ENCODE peak calls at places on chromosomes 11 and 22, in four cellular contexts. One of them, this sample, is unnamed.

GRCh38 chr11:29217901-29218300 is 798.9 kb downstream of the KCNA4 start:
- DNase-seq in GM10248: no peak
- DNase-seq in WTC11: no peak
- DNase-seq in A549: no peak
- DNase-seq in this sample: no peak

GRCh38 chr22:40193429-40194421 is 16.0 kb downstream of the TNRC6B start:
- DNase-seq in A549: peak
- DNase-seq in WTC11: peak
- DNase-seq in GM10248: no peak
- DNase-seq in this sample: no peak

GRCh38 chr11:122422707-122423106 is 232.8 kb upstream of the UBASH3B start:
- DNase-seq in WTC11: no peak
- DNase-seq in GM10248: no peak
- DNase-seq in A549: peak
- DNase-seq in this sample: no peak

GRCh38 chr11:8871283-8871775 is 39.7 kb upstream of the AKIP1 start:
- DNase-seq in WTC11: peak
- DNase-seq in GM10248: no peak
- DNase-seq in A549: peak
- DNase-seq in this sample: no peak

GRCh38 chr11:75469785-75470405 is 36.9 kb upstream of the KLHL35 start:
- DNase-seq in WTC11: no peak
- DNase-seq in GM10248: no peak
- DNase-seq in A549: no peak
- DNase-seq in this sample: no peak

GRCh38 chr11:33552756-33553155 is 147.9 kb downstream of the C11orf91 start:
- DNase-seq in A549: no peak
- DNase-seq in WTC11: no peak
- DNase-seq in GM10248: no peak
- DNase-seq in this sample: no peak

GRCh38 chr11:117384045-117384444 is 56.4 kb downstream of the CEP164 start:
- DNase-seq in A549: peak
- DNase-seq in WTC11: no peak
- DNase-seq in GM10248: no peak
- DNase-seq in this sample: no peak

GRCh38 chr11:120599816-120600420 is 88.4 kb downstream of the GRIK4 start:
- DNase-seq in WTC11: no peak
- DNase-seq in A549: no peak
- DNase-seq in GM10248: no peak
- DNase-seq in this sample: no peak

GRCh38 chr11:128407962-128408361 is 179.4 kb downstream of the ETS1 start:
- DNase-seq in GM10248: no peak
- DNase-seq in WTC11: no peak
- DNase-seq in A549: no peak
- DNase-seq in this sample: no peak

GRCh38 chr11:73189315-73189714 is 28.8 kb upstream of the P2RY2 start:
- DNase-seq in WTC11: no peak
- DNase-seq in GM10248: peak
- DNase-seq in A549: no peak
- DNase-seq in this sample: no peak

GRCh38 chr22:29268511-29269229 is 602 bp downstream of the EWSR1 start:
- DNase-seq in WTC11: peak
- DNase-seq in A549: peak
- DNase-seq in GM10248: no peak
- DNase-seq in this sample: no peak

GRCh38 chr22:36329217-36330078 is 58.3 kb downstream of the MYH9 start:
- DNase-seq in A549: peak
- DNase-seq in GM10248: no peak
- DNase-seq in WTC11: peak
- DNase-seq in this sample: peak

GRCh38 chr11:100151944-100152343 is 535.1 kb upstream of the ARHGAP42 start:
- DNase-seq in WTC11: no peak
- DNase-seq in GM10248: no peak
- DNase-seq in A549: peak
- DNase-seq in this sample: no peak

GRCh38 chr22:39362271-39362670 is 12.5 kb downstream of the SYNGR1 start:
- DNase-seq in A549: no peak
- DNase-seq in WTC11: no peak
- DNase-seq in GM10248: no peak
- DNase-seq in this sample: no peak

GRCh38 chr22:35212020-35212419 is 45.3 kb upstream of the HMGXB4 start:
- DNase-seq in GM10248: no peak
- DNase-seq in A549: no peak
- DNase-seq in WTC11: no peak
- DNase-seq in this sample: no peak

GRCh38 chr11:115257286-115258077 is 246.7 kb downstream of the CADM1 start:
- DNase-seq in GM10248: no peak
- DNase-seq in A549: no peak
- DNase-seq in WTC11: peak
- DNase-seq in this sample: no peak

GRCh38 chr22:45503071-45503815 is 560 bp downstream of the FBLN1 start:
- DNase-seq in A549: no peak
- DNase-seq in GM10248: peak
- DNase-seq in WTC11: peak
- DNase-seq in this sample: no peak

GRCh38 chr11:60950933-60951610 is 904 bp downstream of the SLC15A3 start:
- DNase-seq in A549: no peak
- DNase-seq in GM10248: no peak
- DNase-seq in WTC11: peak
- DNase-seq in this sample: no peak

GRCh38 chr11:61011950-61012830 is 40.7 kb downstream of the CD6 start:
- DNase-seq in A549: no peak
- DNase-seq in GM10248: no peak
- DNase-seq in WTC11: no peak
- DNase-seq in this sample: no peak

GRCh38 chr22:45055936-45056335 is 46.1 kb upstream of the PHF21B start:
- DNase-seq in A549: no peak
- DNase-seq in GM10248: no peak
- DNase-seq in WTC11: no peak
- DNase-seq in this sample: no peak

GRCh38 chr22:20437253-20438065 is at the start of gene SCARF2:
- DNase-seq in A549: no peak
- DNase-seq in WTC11: peak
- DNase-seq in GM10248: peak
- DNase-seq in this sample: no peak

GRCh38 chr22:23431337-23432072 is 148.6 kb downstream of the IGLL1 start:
- DNase-seq in WTC11: no peak
- DNase-seq in A549: peak
- DNase-seq in GM10248: no peak
- DNase-seq in this sample: no peak

GRCh38 chr11:62588966-62589637 is 2.2 kb downstream of the TUT1 start:
- DNase-seq in WTC11: no peak
- DNase-seq in A549: no peak
- DNase-seq in GM10248: no peak
- DNase-seq in this sample: peak

GRCh38 chr11:90468923-90469322 is 246.1 kb upstream of the CHORDC1 start:
- DNase-seq in WTC11: no peak
- DNase-seq in A549: peak
- DNase-seq in GM10248: no peak
- DNase-seq in this sample: no peak

GRCh38 chr22:50186789-50187523 is 1.2 kb downstream of the TRABD start:
- DNase-seq in A549: no peak
- DNase-seq in GM10248: no peak
- DNase-seq in WTC11: no peak
- DNase-seq in this sample: no peak

GRCh38 chr22:17810570-17811116 is 36.4 kb upstream of the BID start:
- DNase-seq in A549: no peak
- DNase-seq in WTC11: no peak
- DNase-seq in GM10248: no peak
- DNase-seq in this sample: no peak

GRCh38 chr11:128473631-128474030 is 113.7 kb downstream of the ETS1 start:
- DNase-seq in GM10248: no peak
- DNase-seq in WTC11: no peak
- DNase-seq in A549: no peak
- DNase-seq in this sample: no peak

GRCh38 chr11:11157201-11157600 is 195.8 kb downstream of the CSNK2A3 start:
- DNase-seq in A549: peak
- DNase-seq in WTC11: peak
- DNase-seq in GM10248: no peak
- DNase-seq in this sample: peak

GRCh38 chr11:133526790-133527189 is 5.5 kb downstream of the OPCML start:
- DNase-seq in WTC11: no peak
- DNase-seq in A549: no peak
- DNase-seq in GM10248: no peak
- DNase-seq in this sample: no peak

GRCh38 chr11:28528217-28528616 is 420.0 kb downstream of the METTL15 start:
- DNase-seq in A549: no peak
- DNase-seq in GM10248: no peak
- DNase-seq in WTC11: no peak
- DNase-seq in this sample: no peak

GRCh38 chr11:26974068-26974790 is 19.7 kb upstream of the FIBIN start:
- DNase-seq in GM10248: no peak
- DNase-seq in A549: no peak
- DNase-seq in WTC11: no peak
- DNase-seq in this sample: no peak

GRCh38 chr22:22201185-22201924 is 43.2 kb upstream of the VPREB1 start:
- DNase-seq in GM10248: peak
- DNase-seq in A549: peak
- DNase-seq in WTC11: peak
- DNase-seq in this sample: no peak

GRCh38 chr11:92123540-92123939 is 101.1 kb upstream of the FAT3 start:
- DNase-seq in WTC11: no peak
- DNase-seq in A549: no peak
- DNase-seq in GM10248: no peak
- DNase-seq in this sample: no peak

GRCh38 chr22:38033522-38034277 is 23.5 kb upstream of the PICK1 start:
- DNase-seq in WTC11: no peak
- DNase-seq in GM10248: no peak
- DNase-seq in A549: no peak
- DNase-seq in this sample: no peak

GRCh38 chr22:49202226-49202625 is 625.4 kb downstream of the BRD1 start:
- DNase-seq in WTC11: peak
- DNase-seq in GM10248: no peak
- DNase-seq in A549: no peak
- DNase-seq in this sample: no peak

This sample was measured in SW 1271.